ENCODE peak calls at places on chromosome 19, in seven cellular contexts. D is IMR-90; Z is ACHN; U is brain microvascular endothelial cell; Y is stimulated activated CD8-positive, alpha-beta memory T cell treated with anti-CD3 and anti-CD28 coated beads, Interleukin-7, amount 100 ng/mL, for 24 hours; C is LHCN-M2; E is globus pallidus. S is an unnamed sample.

GRCh38 chr19:32895384-32895783 is 25.8 kb upstream of the SLC7A9 start:
- DNase-seq in Z (no peak), C (no peak), Y (no peak), E (no peak), U (no peak), D (no peak), S (no peak)

GRCh38 chr19:29645911-29646310 is 19.4 kb upstream of the PLEKHF1 start:
- DNase-seq in C (peak), Y (no peak), D (peak), E (no peak), U (peak), Z (no peak), S (no peak)

GRCh38 chr19:14002571-14003278 is 3.4 kb downstream of the RFX1 start:
- DNase-seq in Y (no peak), Z (no peak), E (no peak), U (no peak), C (no peak), D (no peak), S (no peak)

GRCh38 chr19:30312582-30313352 is 59.4 kb upstream of the ZNF536 start:
- DNase-seq in E (no peak), C (no peak), Z (no peak), Y (no peak), D (no peak), U (no peak), S (no peak)

GRCh38 chr19:46065486-46065885 is 24.7 kb upstream of the IGFL4 start:
- DNase-seq in D (no peak), U (no peak), C (peak), Y (no peak), E (no peak), Z (no peak), S (no peak)

GRCh38 chr19:50332264-50333038 is 3.3 kb upstream of the KCNC3 start:
- DNase-seq in Z (no peak), E (peak), D (no peak), Y (no peak), C (no peak), U (no peak), S (no peak)

GRCh38 chr19:45110811-45111210 is 17.8 kb downstream of the PPP1R37 start:
- DNase-seq in Z (no peak), Y (no peak), C (no peak), U (no peak), D (no peak), E (no peak), S (no peak)

GRCh38 chr19:19477705-19478383 is 37.5 kb downstream of the TSSK6 start:
- DNase-seq in U (no peak), C (no peak), Y (no peak), Z (no peak), D (no peak), E (no peak), S (no peak)

GRCh38 chr19:14614099-14614412 is 31.2 kb downstream of the CLEC17A start:
- DNase-seq in U (no peak), Y (no peak), Z (no peak), C (no peak), D (no peak), E (peak), S (no peak)

GRCh38 chr19:31232220-31232619 is 117.0 kb downstream of the TSHZ3 start:
- DNase-seq in E (no peak), C (peak), Y (no peak), Z (peak), D (peak), U (no peak), S (no peak)

GRCh38 chr19:38849147-38849745 is 540 bp downstream of the HNRNPL start:
- DNase-seq in C (peak), Y (peak), U (peak), D (peak), Z (peak), E (peak), S (peak)

GRCh38 chr19:46295401-46296308 is 1.2 kb upstream of the HIF3A start:
- DNase-seq in E (no peak), C (no peak), Y (no peak), D (no peak), Z (no peak), U (no peak), S (no peak)